ENCODE peak calls at places on chromosomes 11 and 22, in eight cellular contexts. R, P, L, G, Z, X, J and Y are unnamed samples.

GRCh38 chr11:62593434-62594044 is 2.2 kb upstream of the TUT1 start:
- DNase-seq in R (peak), P (peak), L (no peak), G (peak), Z (peak), X (peak), J (peak), Y (no peak)

GRCh38 chr11:76083563-76084451 is 122.5 kb downstream of the WNT11 start:
- DNase-seq in R (no peak), P (peak), L (no peak), G (no peak), Z (no peak), X (peak), J (no peak), Y (no peak)

GRCh38 chr22:41690476-41690875 is 1.8 kb upstream of the SNU13 start:
- DNase-seq in R (no peak), P (no peak), L (no peak), G (no peak), Z (no peak), X (no peak), J (no peak), Y (no peak)

GRCh38 chr22:38144025-38144405 is 33.5 kb upstream of the BAIAP2L2 start:
- DNase-seq in R (no peak), P (no peak), L (no peak), G (no peak), Z (no peak), X (no peak), J (no peak), Y (no peak)

GRCh38 chr22:49077036-49077393 is 750.7 kb downstream of the BRD1 start:
- DNase-seq in R (no peak), P (no peak), L (no peak), G (no peak), Z (no peak), X (no peak), J (no peak), Y (no peak)

GRCh38 chr11:69460540-69461257 is 20.8 kb upstream of the LINC01488 start:
- DNase-seq in R (no peak), P (peak), L (no peak), G (peak), Z (no peak), X (peak), J (no peak), Y (peak)

GRCh38 chr11:3849297-3849874 is 6.1 kb upstream of the STIM1 start:
- DNase-seq in R (no peak), P (peak), L (no peak), G (no peak), Z (no peak), X (peak), J (no peak), Y (no peak)

GRCh38 chr11:86658534-86658933 is 13.9 kb downstream of the ME3 start:
- DNase-seq in R (no peak), P (no peak), L (no peak), G (no peak), Z (no peak), X (no peak), J (no peak), Y (no peak)

GRCh38 chr22:44395116-44396005 is 82.6 kb upstream of the SHISAL1 start:
- DNase-seq in R (no peak), P (no peak), L (no peak), G (peak), Z (no peak), X (no peak), J (no peak), Y (no peak)

GRCh38 chr11:69925366-69926196 is 106.4 kb upstream of the FGF3 start:
- DNase-seq in R (no peak), P (no peak), L (no peak), G (peak), Z (no peak), X (no peak), J (no peak), Y (no peak)

GRCh38 chr11:205221-206001 is 1.8 kb downstream of the BET1L start:
- DNase-seq in R (no peak), P (no peak), L (no peak), G (peak), Z (peak), X (no peak), J (peak), Y (no peak)

GRCh38 chr11:67272327-67273259 is 6.3 kb downstream of the GRK2 start:
- DNase-seq in R (no peak), P (no peak), L (no peak), G (peak), Z (no peak), X (no peak), J (no peak), Y (no peak)

GRCh38 chr11:69091638-69092165 is 43.0 kb downstream of the TPCN2 start:
- DNase-seq in R (no peak), P (no peak), L (no peak), G (no peak), Z (no peak), X (no peak), J (no peak), Y (no peak)

GRCh38 chr11:46537851-46538295 is 56.0 kb downstream of the AMBRA1 start:
- DNase-seq in R (peak), P (peak), L (no peak), G (peak), Z (peak), X (peak), J (peak), Y (peak)

GRCh38 chr11:95145430-95146063 is 55.9 kb downstream of the ENDOD1 start:
- DNase-seq in R (no peak), P (no peak), L (no peak), G (no peak), Z (no peak), X (no peak), J (no peak), Y (no peak)

GRCh38 chr11:62260261-62260953 is 9.6 kb upstream of the SCGB2A2 start:
- DNase-seq in R (no peak), P (no peak), L (no peak), G (no peak), Z (no peak), X (no peak), J (no peak), Y (no peak)

GRCh38 chr11:57248780-57249383 is 11.8 kb upstream of the APLNR start:
- DNase-seq in R (peak), P (peak), L (no peak), G (peak), Z (peak), X (peak), J (peak), Y (no peak)

GRCh38 chr22:42368379-42369249 is 63.6 kb downstream of the NFAM1 start:
- DNase-seq in R (peak), P (no peak), L (no peak), G (peak), Z (no peak), X (no peak), J (no peak), Y (no peak)

GRCh38 chr11:95505927-95506426 is 275.0 kb upstream of the SESN3 start:
- DNase-seq in R (no peak), P (peak), L (no peak), G (no peak), Z (no peak), X (peak), J (no peak), Y (peak)

GRCh38 chr11:8810331-8811301 is 100.4 kb upstream of the AKIP1 start:
- DNase-seq in R (peak), P (peak), L (no peak), G (peak), Z (peak), X (peak), J (peak), Y (no peak)

GRCh38 chr11:1053121-1053901 is 16.8 kb upstream of the MUC6 start:
- DNase-seq in R (peak), P (no peak), L (no peak), G (peak), Z (no peak), X (peak), J (no peak), Y (no peak)

GRCh38 chr11:115941044-115941443 is 436.8 kb upstream of the CADM1 start:
- DNase-seq in R (no peak), P (no peak), L (no peak), G (no peak), Z (no peak), X (no peak), J (no peak), Y (no peak)

GRCh38 chr11:128865490-128865889 is 1.6 kb downstream of the KCNJ1 start:
- DNase-seq in R (no peak), P (no peak), L (no peak), G (no peak), Z (no peak), X (no peak), J (no peak), Y (no peak)

GRCh38 chr22:28772633-28773460 is at the start of gene CCDC117:
- DNase-seq in R (peak), P (peak), L (peak), G (peak), Z (peak), X (peak), J (peak), Y (peak)
- TF ChIP-seq CTCF in R (no peak), P (peak), L (peak), G (no peak), Z (no peak), X (peak), J (peak), Y (peak)

GRCh38 chr11:120182357-120182756 is 28.5 kb upstream of the OAF start:
- DNase-seq in R (no peak), P (no peak), L (no peak), G (no peak), Z (peak), X (no peak), J (peak), Y (no peak)

GRCh38 chr11:120183701-120184141 is 27.1 kb upstream of the OAF start:
- DNase-seq in R (no peak), P (no peak), L (no peak), G (no peak), Z (peak), X (no peak), J (peak), Y (no peak)

GRCh38 chr11:120181446-120181992 is 29.3 kb upstream of the OAF start:
- DNase-seq in R (no peak), P (no peak), L (no peak), G (no peak), Z (peak), X (no peak), J (no peak), Y (no peak)

GRCh38 chr11:120184371-120184945 is 26.4 kb upstream of the OAF start:
- DNase-seq in R (no peak), P (no peak), L (no peak), G (no peak), Z (no peak), X (no peak), J (peak), Y (no peak)

GRCh38 chr11:120182790-120183491 is 27.9 kb upstream of the OAF start:
- DNase-seq in R (peak), P (no peak), L (no peak), G (no peak), Z (peak), X (peak), J (peak), Y (no peak)
- TF ChIP-seq CTCF in R (peak), P (peak), L (peak), G (peak), Z (no peak), X (peak), J (peak), Y (peak)

GRCh38 chr11:71565263-71565662 is at the start of gene KRTAP5-10:
- DNase-seq in R (no peak), P (no peak), L (no peak), G (no peak), Z (no peak), X (no peak), J (no peak), Y (no peak)

GRCh38 chr11:71562120-71562519 is 3.2 kb upstream of the KRTAP5-10 start:
- DNase-seq in R (no peak), P (no peak), L (no peak), G (no peak), Z (no peak), X (peak), J (no peak), Y (no peak)

GRCh38 chr11:71564430-71564829 is 933 bp upstream of the KRTAP5-10 start:
- DNase-seq in R (no peak), P (no peak), L (no peak), G (no peak), Z (no peak), X (no peak), J (no peak), Y (no peak)

GRCh38 chr11:71566081-71566620 is 788 bp downstream of the KRTAP5-10 start:
- DNase-seq in R (no peak), P (no peak), L (no peak), G (no peak), Z (no peak), X (no peak), J (no peak), Y (no peak)

DNA sequence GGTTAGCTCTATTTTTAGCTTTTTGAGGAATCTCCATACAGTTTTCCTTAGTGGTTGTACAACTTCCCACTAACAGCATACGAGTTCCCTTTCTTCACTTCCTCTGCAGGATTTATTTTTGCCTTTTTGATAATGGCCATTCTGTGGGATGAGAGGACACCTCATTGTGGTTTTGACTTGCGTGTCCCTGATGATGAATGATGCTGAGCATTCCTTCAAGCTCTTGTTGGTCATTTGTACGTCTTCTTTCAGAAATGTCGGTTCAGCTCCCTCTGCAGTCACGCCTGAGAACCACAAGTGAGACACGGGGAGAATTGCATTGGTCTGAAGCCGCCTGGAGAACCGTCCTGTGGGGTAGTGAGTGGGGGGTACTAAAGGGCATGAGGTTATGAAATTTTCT is 2.0 kb upstream of the KRTAP5-10 start:
- DNase-seq in R (peak), P (peak), L (no peak), G (no peak), Z (no peak), X (peak), J (peak), Y (no peak)
- TF ChIP-seq CTCF in R (peak), P (peak), L (no peak), G (no peak), Z (no peak), X (no peak), J (peak), Y (peak)

GRCh38 chr11:125351868-125352250 is 144.2 kb downstream of the FEZ1 start:
- DNase-seq in R (no peak), P (no peak), L (no peak), G (no peak), Z (no peak), X (no peak), J (no peak), Y (no peak)
- TF ChIP-seq CTCF in R (no peak), P (no peak), L (no peak), G (no peak), Z (no peak), X (no peak), J (no peak), Y (no peak)

DNA sequence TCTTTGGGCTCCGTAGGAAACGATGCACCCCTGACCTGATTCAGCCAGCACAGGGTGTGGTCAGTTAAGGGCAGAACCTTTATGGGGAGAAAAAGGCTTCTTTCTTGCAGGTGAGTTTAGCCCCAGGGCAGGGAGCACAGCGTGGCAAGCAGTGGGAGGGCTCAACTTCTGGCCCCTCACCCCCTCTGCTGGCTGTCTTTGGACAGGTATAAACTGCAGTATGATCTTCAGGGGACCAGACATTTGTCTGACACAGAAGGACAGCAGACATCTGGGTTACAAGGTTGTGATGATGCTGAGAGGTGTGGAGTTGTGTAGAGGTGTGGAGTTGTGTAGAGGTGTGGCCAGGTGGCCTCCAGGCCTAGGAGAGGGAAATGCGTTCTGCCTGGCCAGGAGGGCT is 324.0 kb upstream of the PLET1 start:
- DNase-seq in R (peak), P (no peak), L (no peak), G (no peak), Z (no peak), X (no peak), J (no peak), Y (no peak)
- TF ChIP-seq CTCF in R (peak), P (peak), L (no peak), G (no peak), Z (no peak), X (no peak), J (no peak), Y (peak)